ENCODE peak calls at places on chromosomes 4 and X, in six cellular contexts. A is Calu3, W is kidney epithelial cell, C is hypothalamus, Y is lower leg skin, M is osteocyte. D is an unnamed sample.

GRCh38 chr4:82852751-82853053 is 38.3 kb downstream of the SEC31A start:
- DNase-seq in W (no peak), C (no peak), Y (no peak), A (no peak), M (no peak), D (no peak)

GRCh38 chr4:5891563-5892320 is 1.1 kb downstream of the CRMP1 start:
- DNase-seq in M (no peak), A (no peak), Y (no peak), W (no peak), C (no peak), D (no peak)

GRCh38 chr4:476501-476900 is 22.5 kb downstream of the ZNF721 start:
- DNase-seq in M (no peak), C (no peak), W (no peak), A (no peak), Y (no peak), D (no peak)

GRCh38 chrX:68508799-68509198 is 9.9 kb downstream of the YIPF6 start:
- DNase-seq in M (no peak), C (no peak), A (no peak), Y (no peak), W (no peak), D (peak; percentile 73)

GRCh38 chr4:66187175-66187720 is 517.0 kb upstream of the EPHA5 start:
- DNase-seq in M (no peak), A (no peak), C (no peak), Y (no peak), W (no peak), D (no peak)

GRCh38 chrX:45806410-45807121 is 605.9 kb upstream of the DIPK2B start:
- DNase-seq in M (no peak), Y (no peak), C (no peak), A (no peak), W (peak; percentile 53), D (no peak)

GRCh38 chr4:25633541-25633940 is 22.1 kb upstream of the SLC34A2 start:
- DNase-seq in A (no peak), W (no peak), Y (no peak), C (no peak), M (no peak), D (no peak)

GRCh38 chrX:23898412-23898959 is 9.3 kb downstream of the APOO start:
- DNase-seq in W (no peak), C (no peak), M (no peak), Y (no peak), A (no peak), D (peak; percentile 56)

GRCh38 chr4:186676531-186677158 is 47.0 kb downstream of the FAT1 start:
- DNase-seq in A (no peak), C (no peak), W (peak; percentile 91), Y (no peak), M (no peak), D (peak; percentile 32)

GRCh38 chrX:69080912-69081465 is 84.3 kb downstream of the PJA1 start:
- DNase-seq in M (no peak), W (no peak), A (no peak), Y (no peak), C (no peak), D (no peak)

GRCh38 chrX:40154229-40154852 is 56.6 kb upstream of the BCOR start:
- DNase-seq in A (no peak), C (no peak), M (no peak), Y (no peak), W (no peak), D (no peak)

GRCh38 chrX:154058207-154058997 is 38.7 kb upstream of the IRAK1 start:
- DNase-seq in W (no peak), Y (no peak), A (no peak), M (no peak), C (no peak), D (no peak)